ENCODE peak calls at places on chromosomes 2 and 18, in nine cellular contexts. W, Q, N, R, H, S, F, T and C are unnamed samples.

GRCh38 chr2:1248187-1248586 is 165.1 kb upstream of the TPO start:
- DNase-seq in W (no peak), Q (no peak), N (no peak), R (no peak), H (no peak), S (no peak), F (no peak), T (no peak), C (no peak)

GRCh38 chr2:104702026-104702425 is 151.9 kb upstream of the POU3F3 start:
- DNase-seq in W (no peak), Q (no peak), N (no peak), R (no peak), H (no peak), S (no peak), F (no peak), T (no peak), C (no peak)

GRCh38 chr2:1975060-1975459 is 230.7 kb upstream of the PXDN start:
- DNase-seq in W (no peak), Q (no peak), N (peak), R (no peak), H (no peak), S (no peak), F (no peak), T (no peak), C (no peak)

GRCh38 chr2:17051558-17051957 is 385.9 kb upstream of the CYRIA start:
- DNase-seq in W (no peak), Q (no peak), N (no peak), R (no peak), H (no peak), S (no peak), F (no peak), T (no peak), C (no peak)

GRCh38 chr2:161625314-161625919 is 1.2 kb downstream of the SLC4A10 start:
- DNase-seq in W (no peak), Q (no peak), N (no peak), R (peak), H (no peak), S (peak), F (no peak), T (no peak), C (no peak)

GRCh38 chr2:211241891-211242290 is 685.5 kb downstream of the CPS1 start:
- DNase-seq in W (no peak), Q (no peak), N (no peak), R (no peak), H (no peak), S (no peak), F (no peak), T (no peak), C (no peak)

GRCh38 chr2:135168119-135168872 is 116.2 kb downstream of the RAB3GAP1 start:
- DNase-seq in W (no peak), Q (no peak), N (no peak), R (no peak), H (no peak), S (no peak), F (no peak), T (no peak), C (no peak)

GRCh38 chr2:30511122-30512083 is 64.4 kb downstream of the LCLAT1 start:
- DNase-seq in W (no peak), Q (no peak), N (no peak), R (no peak), H (peak), S (no peak), F (peak), T (peak), C (no peak)

GRCh38 chr2:122255924-122256323 is 500.5 kb downstream of the TSN start:
- DNase-seq in W (no peak), Q (no peak), N (no peak), R (no peak), H (peak), S (no peak), F (peak), T (no peak), C (no peak)

GRCh38 chr2:180980943-180981898 is 816 bp downstream of the UBE2E3 start:
- DNase-seq in W (peak), Q (peak), N (no peak), R (no peak), H (no peak), S (peak), F (peak), T (peak), C (no peak)

GRCh38 chr2:65355190-65355831 is 77.1 kb downstream of the SPRED2 start:
- DNase-seq in W (no peak), Q (no peak), N (no peak), R (no peak), H (no peak), S (no peak), F (peak), T (no peak), C (no peak)

GRCh38 chr2:25567406-25567805 is 106.0 kb downstream of the DTNB start:
- DNase-seq in W (peak), Q (peak), N (no peak), R (no peak), H (peak), S (no peak), F (peak), T (no peak), C (no peak)

GRCh38 chr2:172449916-172450550 is 22.6 kb downstream of the ITGA6 start:
- DNase-seq in W (no peak), Q (no peak), N (no peak), R (no peak), H (no peak), S (no peak), F (peak), T (no peak), C (no peak)

GRCh38 chr2:231111987-231112386 is 12.9 kb downstream of the HTR2B start:
- DNase-seq in W (no peak), Q (no peak), N (no peak), R (no peak), H (no peak), S (no peak), F (peak), T (no peak), C (no peak)

GRCh38 chr2:186480991-186481390 is 5.1 kb upstream of the ZC3H15 start:
- DNase-seq in W (no peak), Q (no peak), N (no peak), R (no peak), H (peak), S (no peak), F (no peak), T (no peak), C (no peak)

GRCh38 chr2:111624401-111625156 is 259.4 kb downstream of the ANAPC1 start:
- DNase-seq in W (no peak), Q (no peak), N (no peak), R (no peak), H (peak), S (no peak), F (no peak), T (no peak), C (no peak)

GRCh38 chr18:33446604-33447003 is 6.1 kb upstream of the CCDC178 start:
- DNase-seq in W (no peak), Q (no peak), N (no peak), R (no peak), H (no peak), S (no peak), F (peak), T (no peak), C (no peak)

GRCh38 chr2:237651761-237652160 is 24.4 kb downstream of the LRRFIP1 start:
- DNase-seq in W (no peak), Q (no peak), N (no peak), R (no peak), H (no peak), S (no peak), F (no peak), T (no peak), C (no peak)

GRCh38 chr2:241132549-241133435 is 16.5 kb downstream of the PASK start:
- DNase-seq in W (peak), Q (peak), N (no peak), R (no peak), H (no peak), S (no peak), F (no peak), T (no peak), C (no peak)

GRCh38 chr18:50011813-50012445 is 183.0 kb downstream of the MYO5B start:
- DNase-seq in W (no peak), Q (no peak), N (no peak), R (no peak), H (peak), S (no peak), F (peak), T (no peak), C (no peak)

GRCh38 chr2:45283764-45284620 is 274.7 kb upstream of the SIX2 start:
- DNase-seq in W (no peak), Q (no peak), N (no peak), R (no peak), H (peak), S (peak), F (peak), T (no peak), C (no peak)

GRCh38 chr2:61167587-61167986 is 5.6 kb downstream of the C2orf74 start:
- DNase-seq in W (no peak), Q (no peak), N (no peak), R (no peak), H (no peak), S (no peak), F (no peak), T (no peak), C (no peak)

GRCh38 chr18:54931152-54931551 is 28.1 kb downstream of the CCDC68 start:
- DNase-seq in W (no peak), Q (no peak), N (no peak), R (no peak), H (no peak), S (no peak), F (peak), T (no peak), C (no peak)
- TF ChIP-seq CTCF in W (no peak), Q (no peak), N (peak), R (peak), H (no peak), S (peak), F (peak), T (no peak), C (no peak)

DNA sequence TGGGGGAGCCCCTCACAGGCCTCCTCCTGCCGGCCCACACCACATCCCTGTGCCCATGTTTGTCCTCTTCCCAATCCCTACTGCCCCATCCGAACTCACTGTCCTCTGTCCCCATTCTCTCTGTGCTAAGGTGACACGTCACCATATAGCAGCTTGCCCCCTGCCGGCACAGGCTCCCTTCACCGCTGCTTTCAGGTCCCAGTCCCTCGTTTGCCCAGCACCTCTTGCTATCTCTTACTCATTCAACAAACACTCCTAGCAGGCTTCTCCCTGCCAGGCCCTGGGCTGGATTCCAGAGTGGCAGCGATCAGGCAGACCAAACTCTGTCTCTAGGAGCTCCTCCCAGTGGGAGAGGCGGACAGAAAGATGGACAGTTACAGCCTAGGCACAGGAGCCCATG is 74.3 kb downstream of the TFCP2L1 start:
- DNase-seq in W (no peak), Q (no peak), N (no peak), R (no peak), H (no peak), S (no peak), F (peak), T (peak), C (no peak)
- TF ChIP-seq CTCF in W (no peak), Q (no peak), N (no peak), R (no peak), H (no peak), S (no peak), F (peak), T (no peak), C (no peak)

DNA sequence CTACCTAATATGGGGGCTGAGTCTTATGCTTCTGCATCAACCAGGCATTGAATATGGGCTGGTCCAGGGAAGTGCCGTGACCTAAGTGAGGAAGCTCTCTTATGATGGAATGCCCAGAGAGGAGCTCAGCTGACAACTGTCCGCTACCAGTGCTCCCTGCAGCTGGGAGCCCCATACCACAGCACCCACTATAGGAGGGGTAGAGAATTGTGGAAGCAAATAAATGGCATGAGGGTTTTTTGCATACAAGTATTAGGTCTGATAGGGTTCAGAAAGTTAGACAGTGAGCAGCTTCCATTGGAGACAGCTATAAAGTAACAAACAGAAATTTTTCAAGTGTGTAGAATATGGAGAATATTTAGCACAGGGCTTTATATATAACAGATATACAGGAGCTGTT is 4.6 kb downstream of the TIMM21 start:
- DNase-seq in W (no peak), Q (no peak), N (no peak), R (no peak), H (no peak), S (no peak), F (no peak), T (no peak), C (no peak)
- TF ChIP-seq CTCF in W (peak), Q (no peak), N (no peak), R (peak), H (no peak), S (peak), F (peak), T (no peak), C (no peak)

GRCh38 chr2:219627105-219628100 is at the start of gene SLC4A3:
- DNase-seq in W (no peak), Q (peak), N (no peak), R (no peak), H (peak), S (peak), F (peak), T (peak), C (peak)
- TF ChIP-seq CTCF in W (no peak), Q (no peak), N (no peak), R (no peak), H (no peak), S (peak), F (peak), T (no peak), C (no peak)

GRCh38 chr2:174343638-174344455 is 9.1 kb downstream of the SP9 start:
- DNase-seq in W (no peak), Q (peak), N (no peak), R (no peak), H (no peak), S (peak), F (no peak), T (no peak), C (no peak)

GRCh38 chr2:174343343-174343637 is 8.5 kb downstream of the SP9 start:
- DNase-seq in W (no peak), Q (no peak), N (no peak), R (no peak), H (no peak), S (no peak), F (no peak), T (no peak), C (no peak)

GRCh38 chr2:174342600-174343342 is 8.0 kb downstream of the SP9 start:
- DNase-seq in W (no peak), Q (peak), N (no peak), R (no peak), H (no peak), S (peak), F (no peak), T (no peak), C (no peak)

GRCh38 chr2:174341995-174342571 is 7.3 kb downstream of the SP9 start:
- DNase-seq in W (no peak), Q (peak), N (no peak), R (no peak), H (no peak), S (peak), F (no peak), T (no peak), C (no peak)

GRCh38 chr2:174344716-174345472 is 10.1 kb downstream of the SP9 start:
- DNase-seq in W (no peak), Q (peak), N (no peak), R (no peak), H (no peak), S (peak), F (peak), T (no peak), C (no peak)
- TF ChIP-seq CTCF in W (peak), Q (no peak), N (peak), R (no peak), H (peak), S (peak), F (peak), T (no peak), C (peak)

GRCh38 chr2:193584522-193584938 is 1389.8 kb upstream of the TMEFF2 start:
- DNase-seq in W (peak), Q (peak), N (no peak), R (no peak), H (no peak), S (peak), F (peak), T (no peak), C (no peak)
- TF ChIP-seq CTCF in W (peak), Q (peak), N (peak), R (no peak), H (no peak), S (peak), F (peak), T (no peak), C (peak)

DNA sequence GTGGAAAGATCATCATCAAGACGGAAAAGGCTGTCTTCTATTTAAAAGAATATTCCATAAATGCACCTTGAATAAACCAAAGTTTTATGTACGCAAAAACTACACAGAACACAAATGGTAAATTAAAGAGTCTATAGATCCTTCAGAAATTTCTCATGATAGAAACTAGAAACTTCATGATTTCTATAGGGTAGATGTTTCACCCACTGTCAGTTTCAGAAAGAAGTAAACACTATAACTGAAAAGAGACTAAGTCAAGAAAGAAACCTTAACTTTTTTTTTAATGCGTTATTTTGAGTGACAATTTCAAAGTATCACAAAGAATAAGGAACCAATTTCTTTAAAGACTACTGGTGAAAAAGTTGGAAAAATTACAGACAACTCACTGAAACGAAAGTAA is 41.9 kb upstream of the CHAC2 start:
- DNase-seq in W (no peak), Q (no peak), N (no peak), R (no peak), H (no peak), S (no peak), F (no peak), T (no peak), C (no peak)
- TF ChIP-seq CTCF in W (no peak), Q (no peak), N (no peak), R (no peak), H (no peak), S (no peak), F (no peak), T (no peak), C (no peak)